ENCODE peak calls at places on chromosomes 6 and 20, in five cellular contexts. F is spleen, R is tibial nerve, U is stomach, J is mucosa of descending colon. A is an unnamed sample. For H3K36me3, the result is how much of the 10 kb centered on the place peaks cover.

GRCh38 chr6:7541175-7542064 is at the start of gene DSP:
- DNase-seq in F (peak), R (no peak), U (peak), J (peak), A (peak)

GRCh38 chr20:38106461-38106860 is 58.6 kb downstream of the TGM2 start:
- DNase-seq in F (no peak), R (no peak), U (no peak), J (no peak), A (no peak)

GRCh38 chr6:13371421-13372072 is 43.2 kb upstream of the TBC1D7 start:
- DNase-seq in F (no peak), R (no peak), U (no peak), J (no peak), A (no peak)

GRCh38 chr6:86581833-86582232 is 355.5 kb upstream of the HTR1E start:
- DNase-seq in F (no peak), R (no peak), U (no peak), J (no peak), A (no peak)

GRCh38 chr6:136510782-136511181 is 39.4 kb downstream of the MAP7 start:
- DNase-seq in F (no peak), R (no peak), U (no peak), J (no peak), A (no peak)

GRCh38 chr6:166461821-166462460 is 79.2 kb upstream of the MPC1 start:
- DNase-seq in F (peak), R (no peak), U (no peak), J (no peak), A (no peak)

GRCh38 chr6:166488081-166488685 is 98.3 kb downstream of the RAMACL start:
- DNase-seq in F (peak), R (peak), U (peak), J (peak), A (no peak)

GRCh38 chr20:37504404-37505096 is 16.5 kb upstream of the NNAT start:
- DNase-seq in F (no peak), R (no peak), U (no peak), J (no peak), A (no peak)

GRCh38 chr6:107657755-107658461 is 166.2 kb downstream of the SCML4 start:
- DNase-seq in F (peak), R (peak), U (peak), J (peak), A (no peak)

GRCh38 chr6:46306429-46306828 is 135.6 kb upstream of the ENPP5 start:
- DNase-seq in F (no peak), R (no peak), U (no peak), J (no peak), A (no peak)

GRCh38 chr6:107956586-107957164 is 1.3 kb downstream of the SEC63 start:
- DNase-seq in F (no peak), R (no peak), U (no peak), J (no peak), A (no peak)

GRCh38 chr20:58693226-58694006 is 816 bp downstream of the NPEPL1 start:
- DNase-seq in F (peak), R (no peak), U (peak), J (peak), A (peak)

GRCh38 chr6:3549314-3549940 is 92.6 kb upstream of the SLC22A23 start:
- DNase-seq in F (no peak), R (no peak), U (no peak), J (no peak), A (no peak)

GRCh38 chr6:147285087-147285855 is 81.1 kb downstream of the STXBP5 start:
- DNase-seq in F (no peak), R (no peak), U (no peak), J (no peak), A (no peak)

GRCh38 chr6:54875539-54875938 is 29.0 kb downstream of the FAM83B start:
- DNase-seq in F (no peak), R (no peak), U (no peak), J (no peak), A (no peak)

GRCh38 chr6:131281471-131282270 is 146.4 kb downstream of the AKAP7 start:
- DNase-seq in F (peak), R (peak), U (no peak), J (peak), A (peak)

GRCh38 chr6:112144145-112144926 is 56.9 kb downstream of the FAM229B start:
- DNase-seq in F (no peak), R (no peak), U (no peak), J (no peak), A (peak)

GRCh38 chr6:7725412-7725811 is 487 bp upstream of the BMP6 start:
- DNase-seq in F (no peak), R (no peak), U (no peak), J (no peak), A (no peak)

GRCh38 chr6:122736166-122736565 is 43.4 kb upstream of the FABP7 start:
- DNase-seq in F (no peak), R (no peak), U (no peak), J (no peak), A (no peak)

GRCh38 chr20:57281900-57282299 is 15.5 kb upstream of the BMP7 start:
- DNase-seq in F (no peak), R (no peak), U (no peak), J (no peak), A (no peak)

GRCh38 chr6:31053873-31054272 is 43.6 kb downstream of the MUC22 start:
- DNase-seq in F (no peak), R (no peak), U (no peak), J (no peak), A (no peak)

GRCh38 chr6:1383729-1384548 is 5.4 kb upstream of the FOXF2 start:
- DNase-seq in F (no peak), R (no peak), U (no peak), J (no peak), A (no peak)

GRCh38 chr20:49630396-49630951 is 62.5 kb upstream of the PTGIS start:
- DNase-seq in F (no peak), R (no peak), U (no peak), J (no peak), A (no peak)

GRCh38 chr6:140879861-140880260 is 1252.9 kb upstream of the GJE1 start:
- DNase-seq in F (no peak), R (no peak), U (no peak), J (no peak), A (no peak)

GRCh38 chr6:89758830-89759229 is 60.8 kb downstream of the MDN1 start:
- DNase-seq in F (no peak), R (no peak), U (no peak), J (no peak), A (no peak)

GRCh38 chr20:25310268-25310920 is 62.5 kb downstream of the PYGB start:
- DNase-seq in F (peak), R (peak), U (peak), J (peak), A (peak)

GRCh38 chr6:89371849-89372505 is 19.5 kb upstream of the UBE2J1 start:
- DNase-seq in F (peak), R (peak), U (peak), J (peak), A (peak)

GRCh38 chr6:137332637-137333228 is 113.5 kb upstream of the IFNGR1 start:
- DNase-seq in F (no peak), R (no peak), U (no peak), J (no peak), A (no peak)

GRCh38 chr6:74891358-74891811 is 314.5 kb downstream of the COL12A1 start:
- DNase-seq in F (no peak), R (peak), U (no peak), J (peak), A (no peak)

GRCh38 chr20:21571841-21572690 is 58.2 kb upstream of the NKX2-2 start:
- DNase-seq in F (no peak), R (no peak), U (no peak), J (peak), A (no peak)

GRCh38 chr6:39021779-39022178 is 26.8 kb upstream of the GLP1R start:
- DNase-seq in F (no peak), R (no peak), U (no peak), J (no peak), A (no peak)

GRCh38 chr20:9838378-9839295 is at the start of gene PAK5:
- DNase-seq in F (peak), R (no peak), U (peak), J (peak), A (peak)

GRCh38 chr6:117619178-117619577 is 16.9 kb upstream of the GOPC start:
- DNase-seq in F (no peak), R (no peak), U (no peak), J (no peak), A (no peak)

GRCh38 chr20:41172296-41173140 is 35.2 kb downstream of the PLCG1 start:
- DNase-seq in F (peak), R (no peak), U (peak), J (peak), A (no peak)

GRCh38 chr6:18497006-18497405 is 109.9 kb downstream of the RNF144B start:
- DNase-seq in F (no peak), R (no peak), U (no peak), J (no peak), A (no peak)

GRCh38 chr6:135871878-135872277 is 20.4 kb downstream of the PDE7B start:
- DNase-seq in F (no peak), R (no peak), U (no peak), J (no peak), A (no peak)

GRCh38 chr20:46681032-46681854 is 8.0 kb downstream of the TP53RK start:
- DNase-seq in F (no peak), R (peak), U (peak), J (peak), A (peak)

GRCh38 chr20:46683620-46683938 is 5.7 kb downstream of the TP53RK start:
- DNase-seq in F (no peak), R (no peak), U (no peak), J (no peak), A (no peak)

GRCh38 chr20:46682063-46682821 is 7.0 kb downstream of the TP53RK start:
- DNase-seq in F (no peak), R (no peak), U (no peak), J (no peak), A (no peak)

GRCh38 chr20:46683068-46683477 is 6.2 kb downstream of the TP53RK start:
- DNase-seq in F (no peak), R (no peak), U (no peak), J (no peak), A (no peak)

DNA sequence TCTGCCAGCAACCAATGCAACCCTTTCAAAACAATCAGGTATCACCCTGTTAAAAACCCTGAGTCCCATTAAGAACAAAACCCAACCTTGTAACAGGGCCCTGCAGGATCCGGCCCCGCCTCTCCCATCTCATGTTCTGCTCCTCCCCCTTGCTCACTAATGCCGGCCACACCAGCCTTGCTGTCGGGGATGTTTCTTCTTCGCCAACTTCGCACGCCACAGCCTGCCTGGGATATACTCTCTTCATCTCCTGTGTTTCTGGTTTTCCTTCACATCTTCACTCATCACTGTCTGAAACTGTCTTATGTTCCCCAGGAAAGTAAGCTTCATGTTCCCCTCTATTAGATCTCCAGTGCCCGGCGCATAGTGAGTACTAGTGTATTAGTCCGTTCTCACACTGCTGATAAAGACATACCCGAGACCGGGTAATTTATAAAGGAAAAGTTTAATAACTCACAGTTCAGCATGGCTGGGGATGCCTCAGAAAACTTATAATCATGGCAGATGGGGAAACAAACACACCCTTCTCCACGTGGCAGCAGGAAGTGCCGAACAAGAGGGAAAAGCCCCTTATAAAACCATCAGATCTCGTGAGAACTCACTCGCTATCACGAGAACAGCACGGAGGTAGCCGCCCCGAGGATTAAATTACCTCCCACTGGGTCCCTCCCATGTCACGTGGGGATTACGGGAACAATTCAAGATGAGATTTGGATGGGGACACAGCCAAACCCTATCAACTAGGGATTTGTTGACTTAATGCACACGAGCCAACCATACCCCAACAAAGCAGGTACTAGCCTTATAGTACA is 5.1 kb downstream of the TP53RK start:
- DNase-seq in F (no peak), R (peak), U (peak), J (no peak), A (peak)
- H3K36me3 ChIP-seq in F (under half), R (under half), U (under half), J (under half), A (under half)

DNA sequence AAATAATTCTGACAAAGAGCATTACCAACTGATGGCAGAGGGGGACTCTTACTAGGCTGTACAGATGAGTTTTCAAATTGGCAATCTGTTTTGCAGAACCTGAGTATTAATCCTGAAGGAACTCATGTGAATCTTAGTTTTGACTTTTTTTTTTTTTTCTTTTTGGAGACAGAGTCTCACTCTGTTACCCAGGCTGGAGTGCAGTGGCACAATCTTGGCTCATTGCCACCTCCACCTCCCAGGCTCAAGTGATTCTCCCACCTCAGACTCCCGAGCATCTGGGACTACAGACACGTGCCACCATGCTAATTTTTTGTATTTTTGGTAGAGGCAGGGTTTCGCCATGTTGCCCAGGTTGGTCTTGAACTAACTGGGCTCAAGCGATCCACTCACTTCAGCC is 49.3 kb downstream of the KCTD20 start:
- DNase-seq in F (no peak), R (no peak), U (no peak), J (no peak), A (peak)
- H3K36me3 ChIP-seq in F (under half), R (under half), U (half or more), J (under half), A (under half)

GRCh38 chr20:62849431-62849830 is 12.2 kb downstream of the TCFL5 start:
- DNase-seq in F (no peak), R (no peak), U (no peak), J (no peak), A (no peak)
- H3K36me3 ChIP-seq in F (under half), R (under half), U (under half), J (under half), A (under half)

DNA sequence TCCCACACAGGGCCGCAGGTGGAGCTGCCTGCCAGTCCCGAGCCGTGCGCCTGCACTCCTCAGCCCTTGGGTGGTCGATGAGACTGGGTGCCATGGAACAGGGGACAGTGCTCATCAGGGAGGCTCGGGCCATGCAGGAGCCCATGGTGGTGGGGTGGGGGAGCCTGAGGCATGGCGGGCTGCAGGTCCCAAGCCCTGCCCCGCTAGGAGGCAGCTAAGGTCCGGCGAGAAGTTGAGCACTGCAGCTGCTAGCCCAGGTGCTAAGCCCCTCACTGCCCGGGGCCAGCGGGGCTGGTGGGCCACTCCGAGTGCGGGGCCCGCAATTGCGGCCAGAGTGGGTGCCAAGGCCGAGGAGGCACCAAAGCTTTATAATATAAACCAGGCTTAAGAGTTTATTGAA is 479.7 kb downstream of the MMUT start:
- DNase-seq in F (no peak), R (no peak), U (no peak), J (no peak), A (no peak)
- H3K36me3 ChIP-seq in F (under half), R (under half), U (under half), J (under half), A (under half)

GRCh38 chr6:44254201-44254956 is 2.9 kb downstream of the SLC35B2 start:
- DNase-seq in F (peak), R (no peak), U (no peak), J (no peak), A (no peak)

GRCh38 chr6:44256291-44257006 is 879 bp downstream of the SLC35B2 start:
- DNase-seq in F (peak), R (no peak), U (peak), J (peak), A (peak)

GRCh38 chr6:44255848-44256247 is 1.5 kb downstream of the SLC35B2 start:
- DNase-seq in F (no peak), R (no peak), U (no peak), J (no peak), A (no peak)

GRCh38 chr6:44253307-44254101 is 3.8 kb downstream of the SLC35B2 start:
- DNase-seq in F (peak), R (no peak), U (peak), J (peak), A (peak)

GRCh38 chr6:44254957-44255808 is 2.1 kb downstream of the SLC35B2 start:
- DNase-seq in F (peak), R (no peak), U (no peak), J (no peak), A (peak)
- H3K36me3 ChIP-seq in F (half or more), R (under half), U (half or more), J (under half), A (under half)

GRCh38 chr6:43196337-43196736 is 14.3 kb downstream of the CUL9 start:
- DNase-seq in F (peak), R (no peak), U (no peak), J (no peak), A (no peak)
- H3K36me3 ChIP-seq in F (half or more), R (under half), U (half or more), J (under half), A (under half)

GRCh38 chr6:15483060-15483459 is 179.8 kb downstream of the DTNBP1 start:
- DNase-seq in F (no peak), R (no peak), U (no peak), J (no peak), A (no peak)

GRCh38 chr6:15485875-15486274 is 177.0 kb downstream of the DTNBP1 start:
- DNase-seq in F (no peak), R (no peak), U (no peak), J (no peak), A (no peak)

GRCh38 chr6:15481892-15482291 is 180.9 kb downstream of the DTNBP1 start:
- DNase-seq in F (no peak), R (no peak), U (no peak), J (no peak), A (no peak)

GRCh38 chr6:15481414-15481813 is 181.4 kb downstream of the DTNBP1 start:
- DNase-seq in F (no peak), R (no peak), U (no peak), J (no peak), A (no peak)

GRCh38 chr6:15484115-15484514 is 178.7 kb downstream of the DTNBP1 start:
- DNase-seq in F (no peak), R (no peak), U (no peak), J (no peak), A (no peak)
- H3K36me3 ChIP-seq in F (under half), R (under half), U (under half), J (under half), A (under half)

GRCh38 chr6:126040394-126040793 is 54.1 kb downstream of the TRMT11 start:
- DNase-seq in F (no peak), R (no peak), U (no peak), J (no peak), A (no peak)

GRCh38 chr6:126038234-126038633 is 51.9 kb downstream of the TRMT11 start:
- DNase-seq in F (no peak), R (no peak), U (no peak), J (no peak), A (no peak)

GRCh38 chr6:126039284-126039683 is 52.9 kb downstream of the TRMT11 start:
- DNase-seq in F (no peak), R (no peak), U (no peak), J (no peak), A (no peak)

GRCh38 chr6:126041516-126042447 is 55.4 kb downstream of the TRMT11 start:
- DNase-seq in F (no peak), R (no peak), U (no peak), J (no peak), A (no peak)

GRCh38 chr6:126040826-126041225 is 54.5 kb downstream of the TRMT11 start:
- DNase-seq in F (no peak), R (no peak), U (peak), J (peak), A (peak)
- H3K36me3 ChIP-seq in F (under half), R (under half), U (under half), J (under half), A (under half)